ENCODE peak calls at places on chromosomes 2 and 18, in seven cellular contexts. One of them, this sample, is unnamed.

GRCh38 chr2:47056374-47056773 is 98.7 kb downstream of the STPG4 start:
- DNase-seq in HCT116: no peak
- DNase-seq in GM12878: no peak
- DNase-seq in AG04450: peak; percentile 68
- DNase-seq in IMR-90: peak; percentile 78
- DNase-seq in pancreas: no peak
- DNase-seq in brain microvascular endothelial cell: no peak
- DNase-seq in this sample: no peak

GRCh38 chr2:204530464-204530805 is 14.8 kb upstream of the PARD3B start:
- DNase-seq in GM12878: no peak
- DNase-seq in HCT116: no peak
- DNase-seq in brain microvascular endothelial cell: no peak
- DNase-seq in IMR-90: no peak
- DNase-seq in AG04450: no peak
- DNase-seq in pancreas: no peak
- DNase-seq in this sample: no peak

GRCh38 chr18:58896734-58897508 is 32.2 kb downstream of the ZNF532 start:
- DNase-seq in GM12878: no peak
- DNase-seq in HCT116: no peak
- DNase-seq in brain microvascular endothelial cell: no peak
- DNase-seq in pancreas: no peak
- DNase-seq in AG04450: no peak
- DNase-seq in IMR-90: no peak
- DNase-seq in this sample: no peak

GRCh38 chr2:119263656-119264055 is 40.0 kb downstream of the STEAP3 start:
- DNase-seq in HCT116: no peak
- DNase-seq in brain microvascular endothelial cell: no peak
- DNase-seq in IMR-90: no peak
- DNase-seq in AG04450: no peak
- DNase-seq in pancreas: no peak
- DNase-seq in GM12878: no peak
- DNase-seq in this sample: no peak

GRCh38 chr2:47907097-47907781 is 941 bp upstream of the FBXO11 start:
- DNase-seq in GM12878: no peak
- DNase-seq in AG04450: no peak
- DNase-seq in HCT116: no peak
- DNase-seq in pancreas: peak; percentile 17
- DNase-seq in brain microvascular endothelial cell: no peak
- DNase-seq in IMR-90: no peak
- DNase-seq in this sample: no peak

GRCh38 chr18:2918761-2919550 is 72.2 kb downstream of the EMILIN2 start:
- DNase-seq in GM12878: no peak
- DNase-seq in pancreas: no peak
- DNase-seq in AG04450: no peak
- DNase-seq in brain microvascular endothelial cell: no peak
- DNase-seq in HCT116: no peak
- DNase-seq in IMR-90: no peak
- DNase-seq in this sample: no peak

GRCh38 chr2:47323009-47323821 is 79.7 kb upstream of the MSH2 start:
- DNase-seq in IMR-90: peak; percentile 66
- DNase-seq in brain microvascular endothelial cell: peak; percentile 56
- DNase-seq in HCT116: peak; percentile 57
- DNase-seq in GM12878: peak; percentile 66
- DNase-seq in AG04450: peak; percentile 47
- DNase-seq in pancreas: peak; percentile 83
- DNase-seq in this sample: no peak

GRCh38 chr2:239236808-239237205 is 164.0 kb downstream of the HDAC4 start:
- DNase-seq in IMR-90: no peak
- DNase-seq in GM12878: no peak
- DNase-seq in AG04450: no peak
- DNase-seq in HCT116: no peak
- DNase-seq in brain microvascular endothelial cell: no peak
- DNase-seq in pancreas: no peak
- DNase-seq in this sample: no peak

GRCh38 chr18:34322365-34323289 is 97.9 kb upstream of the NOL4 start:
- DNase-seq in IMR-90: peak; percentile 57
- DNase-seq in pancreas: peak; percentile 59
- DNase-seq in GM12878: peak; percentile 59
- DNase-seq in brain microvascular endothelial cell: peak; percentile 68
- DNase-seq in AG04450: peak; percentile 8
- DNase-seq in HCT116: peak; percentile 1
- DNase-seq in this sample: peak; percentile 14

GRCh38 chr18:62543021-62543420 is 20.2 kb downstream of the ZCCHC2 start:
- DNase-seq in pancreas: no peak
- DNase-seq in AG04450: no peak
- DNase-seq in HCT116: no peak
- DNase-seq in brain microvascular endothelial cell: no peak
- DNase-seq in GM12878: no peak
- DNase-seq in IMR-90: no peak
- DNase-seq in this sample: no peak

GRCh38 chr2:184597571-184597980 is 753 bp upstream of the ZNF804A start:
- DNase-seq in AG04450: no peak
- DNase-seq in pancreas: no peak
- DNase-seq in GM12878: no peak
- DNase-seq in brain microvascular endothelial cell: peak; percentile 49
- DNase-seq in HCT116: peak; percentile 26
- DNase-seq in IMR-90: peak; percentile 63
- DNase-seq in this sample: no peak

GRCh38 chr2:84965827-84966226 is 5.1 kb upstream of the KCMF1 start:
- DNase-seq in GM12878: no peak
- DNase-seq in AG04450: no peak
- DNase-seq in IMR-90: no peak
- DNase-seq in HCT116: no peak
- DNase-seq in brain microvascular endothelial cell: no peak
- DNase-seq in pancreas: no peak
- DNase-seq in this sample: no peak

GRCh38 chr2:170747921-170748320 is 22.3 kb upstream of the ERICH2 start:
- DNase-seq in GM12878: no peak
- DNase-seq in HCT116: no peak
- DNase-seq in IMR-90: peak; percentile 95
- DNase-seq in pancreas: no peak
- DNase-seq in AG04450: peak; percentile 69
- DNase-seq in brain microvascular endothelial cell: peak; percentile 70
- DNase-seq in this sample: no peak

GRCh38 chr18:8322486-8322885 is 286.8 kb upstream of the RAB12 start:
- DNase-seq in AG04450: no peak
- DNase-seq in brain microvascular endothelial cell: no peak
- DNase-seq in GM12878: no peak
- DNase-seq in HCT116: no peak
- DNase-seq in IMR-90: no peak
- DNase-seq in pancreas: no peak
- DNase-seq in this sample: no peak

GRCh38 chr18:44568986-44569385 is 111.7 kb upstream of the SETBP1 start:
- DNase-seq in HCT116: no peak
- DNase-seq in AG04450: no peak
- DNase-seq in brain microvascular endothelial cell: no peak
- DNase-seq in GM12878: no peak
- DNase-seq in IMR-90: no peak
- DNase-seq in pancreas: no peak
- DNase-seq in this sample: no peak

GRCh38 chr2:168740360-168740759 is 62.1 kb upstream of the NOSTRIN start:
- DNase-seq in pancreas: no peak
- DNase-seq in brain microvascular endothelial cell: no peak
- DNase-seq in GM12878: no peak
- DNase-seq in AG04450: no peak
- DNase-seq in IMR-90: peak; percentile 10
- DNase-seq in HCT116: no peak
- DNase-seq in this sample: no peak

GRCh38 chr2:55232863-55233657 is 572 bp downstream of the RPS27A start:
- DNase-seq in IMR-90: peak; percentile 21
- DNase-seq in AG04450: no peak
- DNase-seq in brain microvascular endothelial cell: no peak
- DNase-seq in GM12878: no peak
- DNase-seq in pancreas: peak; percentile 55
- DNase-seq in HCT116: no peak
- DNase-seq in this sample: no peak

GRCh38 chr2:31694444-31694843 is 113.7 kb upstream of the SRD5A2 start:
- DNase-seq in brain microvascular endothelial cell: no peak
- DNase-seq in IMR-90: peak; percentile 8
- DNase-seq in AG04450: no peak
- DNase-seq in HCT116: peak; percentile 16
- DNase-seq in pancreas: no peak
- DNase-seq in GM12878: no peak
- DNase-seq in this sample: no peak

GRCh38 chr2:197097578-197098366 is 171.3 kb upstream of the PGAP1 start:
- DNase-seq in GM12878: no peak
- DNase-seq in IMR-90: peak; percentile 95
- DNase-seq in HCT116: no peak
- DNase-seq in pancreas: no peak
- DNase-seq in brain microvascular endothelial cell: peak; percentile 87
- DNase-seq in AG04450: peak; percentile 77
- DNase-seq in this sample: peak; percentile 38

GRCh38 chr2:101820519-101820918 is 123.0 kb downstream of the MAP4K4 start:
- DNase-seq in IMR-90: peak; percentile 90
- DNase-seq in AG04450: no peak
- DNase-seq in GM12878: no peak
- DNase-seq in HCT116: no peak
- DNase-seq in pancreas: no peak
- DNase-seq in brain microvascular endothelial cell: peak; percentile 87
- DNase-seq in this sample: no peak

GRCh38 chr2:178190938-178191910 is 3.1 kb upstream of the OSBPL6 start:
- DNase-seq in IMR-90: no peak
- DNase-seq in AG04450: no peak
- DNase-seq in pancreas: no peak
- DNase-seq in GM12878: no peak
- DNase-seq in brain microvascular endothelial cell: no peak
- DNase-seq in HCT116: no peak
- DNase-seq in this sample: no peak

GRCh38 chr18:59229681-59230443 is 9.9 kb downstream of the GRP start:
- DNase-seq in AG04450: no peak
- DNase-seq in IMR-90: no peak
- DNase-seq in HCT116: no peak
- DNase-seq in brain microvascular endothelial cell: no peak
- DNase-seq in GM12878: no peak
- DNase-seq in pancreas: no peak
- DNase-seq in this sample: no peak

GRCh38 chr2:112312821-112313220 is 37.4 kb downstream of the ZC3H6 start:
- DNase-seq in AG04450: no peak
- DNase-seq in pancreas: no peak
- DNase-seq in IMR-90: no peak
- DNase-seq in GM12878: no peak
- DNase-seq in brain microvascular endothelial cell: no peak
- DNase-seq in HCT116: no peak
- DNase-seq in this sample: no peak

GRCh38 chr18:47906408-47906807 is 24.1 kb downstream of the SMAD2 start:
- DNase-seq in AG04450: no peak
- DNase-seq in IMR-90: no peak
- DNase-seq in GM12878: no peak
- DNase-seq in HCT116: no peak
- DNase-seq in brain microvascular endothelial cell: no peak
- DNase-seq in pancreas: no peak
- DNase-seq in this sample: no peak

GRCh38 chr2:29113027-29113686 is 2.1 kb upstream of the CLIP4 start:
- DNase-seq in HCT116: peak; percentile 51
- DNase-seq in AG04450: no peak
- DNase-seq in GM12878: no peak
- DNase-seq in pancreas: no peak
- DNase-seq in brain microvascular endothelial cell: peak; percentile 66
- DNase-seq in IMR-90: peak; percentile 76
- DNase-seq in this sample: no peak

GRCh38 chr2:34570266-34570872 is 971.3 kb upstream of the FAM98A start:
- DNase-seq in pancreas: peak; percentile 64
- DNase-seq in brain microvascular endothelial cell: no peak
- DNase-seq in IMR-90: no peak
- DNase-seq in GM12878: no peak
- DNase-seq in AG04450: no peak
- DNase-seq in HCT116: no peak
- DNase-seq in this sample: peak; percentile 7
- TF ChIP-seq CTCF in pancreas: peak; percentile 21
- TF ChIP-seq CTCF in brain microvascular endothelial cell: no peak
- TF ChIP-seq CTCF in IMR-90: no peak
- TF ChIP-seq CTCF in GM12878: peak; percentile 61
- TF ChIP-seq CTCF in AG04450: no peak
- TF ChIP-seq CTCF in HCT116: no peak
- TF ChIP-seq CTCF in this sample: peak; percentile 45

GRCh38 chr2:181619511-181619910 is 37.4 kb downstream of the CERKL start:
- DNase-seq in IMR-90: no peak
- DNase-seq in AG04450: no peak
- DNase-seq in HCT116: no peak
- DNase-seq in GM12878: no peak
- DNase-seq in pancreas: no peak
- DNase-seq in brain microvascular endothelial cell: no peak
- DNase-seq in this sample: no peak

GRCh38 chr2:181616715-181617114 is 40.2 kb downstream of the CERKL start:
- DNase-seq in pancreas: no peak
- DNase-seq in GM12878: no peak
- DNase-seq in IMR-90: no peak
- DNase-seq in AG04450: no peak
- DNase-seq in HCT116: no peak
- DNase-seq in brain microvascular endothelial cell: no peak
- DNase-seq in this sample: no peak

GRCh38 chr2:181623159-181623558 is 33.7 kb downstream of the CERKL start:
- DNase-seq in AG04450: no peak
- DNase-seq in IMR-90: no peak
- DNase-seq in GM12878: no peak
- DNase-seq in brain microvascular endothelial cell: no peak
- DNase-seq in pancreas: no peak
- DNase-seq in HCT116: no peak
- DNase-seq in this sample: no peak

GRCh38 chr2:181626671-181627070 is 30.2 kb downstream of the CERKL start:
- DNase-seq in GM12878: no peak
- DNase-seq in brain microvascular endothelial cell: no peak
- DNase-seq in pancreas: no peak
- DNase-seq in HCT116: no peak
- DNase-seq in AG04450: no peak
- DNase-seq in IMR-90: no peak
- DNase-seq in this sample: no peak

GRCh38 chr2:181621779-181622490 is 35.0 kb downstream of the CERKL start:
- DNase-seq in brain microvascular endothelial cell: no peak
- DNase-seq in AG04450: no peak
- DNase-seq in HCT116: no peak
- DNase-seq in IMR-90: no peak
- DNase-seq in GM12878: no peak
- DNase-seq in pancreas: no peak
- DNase-seq in this sample: no peak
- H3K27me3 ChIP-seq in brain microvascular endothelial cell: no peaks in the 10 kb centered on the region
- H3K27me3 ChIP-seq in AG04450: no peaks in the 10 kb centered on the region
- H3K27me3 ChIP-seq in HCT116: no peaks in the 10 kb centered on the region
- H3K27me3 ChIP-seq in IMR-90: peaks cover 2% of the 10 kb centered on the region
- H3K27me3 ChIP-seq in GM12878: peaks cover 3% of the 10 kb centered on the region
- H3K27me3 ChIP-seq in pancreas: no peaks in the 10 kb centered on the region
- H3K27me3 ChIP-seq in this sample: no peaks in the 10 kb centered on the region

GRCh38 chr2:666441-666840 is 10.8 kb downstream of the TMEM18 start:
- DNase-seq in HCT116: no peak
- DNase-seq in GM12878: no peak
- DNase-seq in pancreas: no peak
- DNase-seq in brain microvascular endothelial cell: no peak
- DNase-seq in AG04450: no peak
- DNase-seq in IMR-90: no peak
- DNase-seq in this sample: no peak
- H3K4me3 ChIP-seq in HCT116: no peak overlapping the region
- H3K4me3 ChIP-seq in GM12878: no peak overlapping the region
- H3K4me3 ChIP-seq in pancreas: no peak overlapping the region
- H3K4me3 ChIP-seq in brain microvascular endothelial cell: no peak overlapping the region
- H3K4me3 ChIP-seq in AG04450: no peak overlapping the region
- H3K4me3 ChIP-seq in IMR-90: no peak overlapping the region
- H3K4me3 ChIP-seq in this sample: no peak overlapping the region

DNA sequence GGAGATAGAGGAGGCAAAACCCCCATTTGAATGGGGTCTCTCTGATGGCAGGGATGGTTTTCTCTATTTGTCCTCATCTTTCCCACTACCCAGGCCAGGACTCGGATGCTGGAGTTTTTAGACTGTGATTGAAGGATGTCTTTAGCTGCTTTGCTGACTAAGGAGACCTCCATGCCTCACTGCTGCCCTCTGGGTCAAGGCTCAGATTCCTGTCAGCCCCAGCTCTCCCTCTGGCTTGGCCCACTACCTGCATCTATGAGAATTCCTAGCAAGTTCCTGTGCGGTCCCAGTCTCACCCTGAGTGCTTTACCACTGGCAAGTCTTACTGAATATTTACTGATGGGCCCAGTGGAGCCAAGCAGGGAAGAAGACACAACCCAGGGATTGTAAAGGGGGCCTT is 184.0 kb downstream of the CELF4 start:
- DNase-seq in IMR-90: no peak
- DNase-seq in AG04450: no peak
- DNase-seq in pancreas: no peak
- DNase-seq in brain microvascular endothelial cell: no peak
- DNase-seq in GM12878: no peak
- DNase-seq in HCT116: no peak
- DNase-seq in this sample: no peak
- TF ChIP-seq CTCF in IMR-90: no peak
- TF ChIP-seq CTCF in AG04450: no peak
- TF ChIP-seq CTCF in pancreas: no peak
- TF ChIP-seq CTCF in brain microvascular endothelial cell: no peak
- TF ChIP-seq CTCF in GM12878: no peak
- TF ChIP-seq CTCF in HCT116: no peak
- TF ChIP-seq CTCF in this sample: no peak

This sample was measured in kidney epithelial cell.